ENCODE peak calls at places on chromosome 7, in five cellular contexts. C is fibroblast of mammary gland, J is aorta, S is heart left ventricle, X is adrenal gland. O is an unnamed sample.

GRCh38 chr7:16847381-16847860 is 34.4 kb downstream of the AGR3 start:
- DNase-seq in C (no peak), J (no peak), S (no peak), X (no peak), O (peak)

GRCh38 chr7:15334524-15335269 is 227.1 kb downstream of the AGMO start:
- DNase-seq in X (no peak), C (peak), S (no peak), J (no peak), O (peak)

GRCh38 chr7:27130540-27131389 is at the start of gene HOXA4:
- DNase-seq in C (peak), X (peak), S (peak), J (peak), O (peak)

GRCh38 chr7:120742370-120742769 is 115.6 kb downstream of the TSPAN12 start:
- DNase-seq in S (no peak), X (no peak), J (no peak), C (no peak), O (no peak)

GRCh38 chr7:151187409-151188251 is 580 bp upstream of the ASB10 start:
- DNase-seq in J (no peak), S (peak), C (no peak), X (no peak), O (no peak)

GRCh38 chr7:34153680-34154270 is 248.4 kb downstream of the BMPER start:
- DNase-seq in S (no peak), X (no peak), C (peak), J (no peak), O (peak)

GRCh38 chr7:48161407-48162125 is 9.7 kb upstream of the ABCA13 start:
- DNase-seq in J (no peak), X (no peak), C (peak), S (no peak), O (no peak)

GRCh38 chr7:155467846-155468821 is 10.2 kb downstream of the EN2 start:
- DNase-seq in S (no peak), X (no peak), C (no peak), J (no peak), O (no peak)

GRCh38 chr7:37832194-37832593 is 16.2 kb upstream of the NME8 start:
- DNase-seq in J (peak), S (peak), X (peak), C (peak), O (peak)

GRCh38 chr7:100171840-100172239 is 3.4 kb upstream of the GAL3ST4 start:
- DNase-seq in J (no peak), S (no peak), X (no peak), C (no peak), O (no peak)
- H3K4me3 ChIP-seq in J (no peak), S (peak), X (no peak), C (no peak), O (no peak)

GRCh38 chr7:114102996-114103395 is 184.2 kb upstream of the PPP1R3A start:
- DNase-seq in X (no peak), S (no peak), C (no peak), J (no peak), O (no peak)
- H3K4me3 ChIP-seq in X (no peak), S (no peak), C (no peak), J (no peak), O (no peak)

GRCh38 chr7:23347007-23347681 is 48.0 kb downstream of the MALSU1 start:
- DNase-seq in J (no peak), C (no peak), S (no peak), X (no peak), O (no peak)

GRCh38 chr7:23347682-23348180 is 48.6 kb downstream of the MALSU1 start:
- DNase-seq in J (no peak), S (no peak), X (no peak), C (peak), O (peak)

GRCh38 chr7:23343102-23343501 is 44.0 kb downstream of the MALSU1 start:
- DNase-seq in C (no peak), J (no peak), S (no peak), X (no peak), O (no peak)

GRCh38 chr7:23343806-23344500 is 44.8 kb downstream of the MALSU1 start:
- DNase-seq in J (no peak), X (no peak), C (no peak), S (no peak), O (no peak)

GRCh38 chr7:23346316-23346715 is 47.2 kb downstream of the MALSU1 start:
- DNase-seq in C (no peak), X (no peak), J (no peak), S (no peak), O (no peak)
- H3K4me3 ChIP-seq in C (no peak), X (no peak), J (no peak), S (peak), O (no peak)

GRCh38 chr7:5070206-5070605 is 24.5 kb downstream of the RBAK start:
- DNase-seq in S (no peak), J (no peak), C (no peak), X (no peak), O (no peak)

GRCh38 chr7:5064391-5065106 is 18.9 kb downstream of the RBAK start:
- DNase-seq in C (peak), X (no peak), S (no peak), J (no peak), O (no peak)

GRCh38 chr7:5063698-5064097 is 18.0 kb downstream of the RBAK start:
- DNase-seq in C (peak), X (no peak), S (no peak), J (no peak), O (no peak)

GRCh38 chr7:5065107-5065407 is 19.4 kb downstream of the RBAK start:
- DNase-seq in J (no peak), S (no peak), X (no peak), C (no peak), O (no peak)
- H3K4me3 ChIP-seq in J (no peak), S (no peak), X (no peak), C (no peak), O (no peak)

GRCh38 chr7:114086491-114086905 is 167.7 kb upstream of the PPP1R3A start:
- DNase-seq in S (peak), C (no peak), X (peak), J (peak), O (no peak)

GRCh38 chr7:114085592-114086490 is 167.0 kb upstream of the PPP1R3A start:
- DNase-seq in C (peak), S (peak), X (peak), J (peak), O (peak)

GRCh38 chr7:114087674-114088539 is 169.1 kb upstream of the PPP1R3A start:
- DNase-seq in J (peak), C (peak), X (no peak), S (no peak), O (no peak)

GRCh38 chr7:114088541-114088940 is 169.7 kb upstream of the PPP1R3A start:
- DNase-seq in S (no peak), C (no peak), X (no peak), J (no peak), O (no peak)

DNA sequence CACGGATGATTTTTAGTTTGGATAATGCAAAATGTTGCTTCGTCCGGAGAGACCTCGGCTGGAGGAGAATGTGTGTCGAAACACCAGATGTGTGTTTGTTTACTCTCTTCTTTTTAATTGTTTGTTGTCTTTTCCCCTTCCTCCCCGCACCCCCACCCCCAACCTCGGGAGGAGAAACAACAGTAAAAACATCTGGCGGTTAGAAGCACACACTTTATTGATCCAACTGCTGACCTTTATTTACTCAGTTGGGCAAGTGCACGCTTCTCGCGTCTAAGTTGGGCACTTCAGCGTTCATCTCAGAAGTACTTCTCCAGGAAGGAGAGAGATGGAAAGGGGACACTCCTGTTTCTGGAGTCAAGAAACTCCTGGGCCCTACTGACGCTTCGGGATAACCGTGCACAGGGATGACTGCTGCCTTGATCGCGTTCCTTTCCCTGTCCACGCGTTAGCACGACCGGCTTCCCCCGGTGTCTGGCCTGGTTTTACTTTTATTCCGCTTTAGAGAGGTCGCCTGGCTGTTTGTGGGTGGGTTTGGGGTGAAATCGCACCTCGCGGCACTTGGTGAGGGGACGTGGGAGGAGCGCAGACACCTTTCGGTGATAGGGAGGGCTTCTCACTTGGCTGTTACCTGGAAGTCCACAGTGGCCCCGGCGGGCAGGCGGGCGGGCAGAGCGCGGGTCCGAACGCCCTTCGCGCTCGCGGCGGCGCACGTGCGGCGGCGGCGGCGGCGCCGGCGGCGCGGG is 168.3 kb upstream of the PPP1R3A start:
- DNase-seq in X (no peak), C (peak), S (no peak), J (peak), O (peak)
- H3K4me3 ChIP-seq in X (no peak), C (peak), S (peak), J (peak), O (peak)

GRCh38 chr7:36129048-36129534 is 24.0 kb upstream of the EEPD1 start:
- DNase-seq in S (no peak), C (peak), J (no peak), X (peak), O (peak)

GRCh38 chr7:36127075-36127740 is 25.8 kb upstream of the EEPD1 start:
- DNase-seq in J (no peak), X (no peak), S (no peak), C (peak), O (no peak)

GRCh38 chr7:36130236-36130945 is 22.7 kb upstream of the EEPD1 start:
- DNase-seq in X (no peak), S (no peak), J (no peak), C (no peak), O (no peak)

GRCh38 chr7:36131026-36131425 is 22.0 kb upstream of the EEPD1 start:
- DNase-seq in C (no peak), J (no peak), S (no peak), X (no peak), O (no peak)

GRCh38 chr7:36128448-36129047 is 24.5 kb upstream of the EEPD1 start:
- DNase-seq in J (peak), X (peak), S (peak), C (peak), O (peak)
- H3K4me3 ChIP-seq in J (no peak), X (no peak), S (no peak), C (peak), O (no peak)

GRCh38 chr7:105896407-105896842 is 20.0 kb upstream of the ATXN7L1 start:
- DNase-seq in X (no peak), J (no peak), S (no peak), C (no peak), O (peak)
- H3K4me3 ChIP-seq in X (no peak), J (no peak), S (no peak), C (no peak), O (no peak)